ENCODE peak calls at places on chromosomes 3 and 15, in four cellular contexts. F, Z, D and T are unnamed samples.

GRCh38 chr15:78565097-78565950 is at the start of gene CHRNA5:
- DNase-seq in F (peak; percentile 92), Z (peak; percentile 100), D (peak; percentile 72), T (peak; percentile 33)

GRCh38 chr3:32148356-32148755 is 41.9 kb downstream of the GPD1L start:
- DNase-seq in F (no peak), Z (peak; percentile 25), D (no peak), T (no peak)

GRCh38 chr15:75215107-75216004 is 13.7 kb downstream of the C15orf39 start:
- DNase-seq in F (no peak), Z (no peak), D (no peak), T (no peak)

GRCh38 chr15:27410986-27411385 is 440.0 kb downstream of the GABRG3 start:
- DNase-seq in F (no peak), Z (no peak), D (no peak), T (no peak)

GRCh38 chr3:177833392-177833791 is 636.1 kb upstream of the TBL1XR1 start:
- DNase-seq in F (no peak), Z (no peak), D (no peak), T (no peak)

GRCh38 chr15:43748376-43748775 is 2.1 kb downstream of the PDIA3 start:
- DNase-seq in F (peak; percentile 31), Z (no peak), D (peak; percentile 66), T (no peak)

GRCh38 chr15:57505949-57506391 is 85.7 kb upstream of the MYZAP start:
- DNase-seq in F (peak; percentile 84), Z (no peak), D (no peak), T (no peak)

GRCh38 chr15:63276342-63277043 is 912 bp upstream of the APH1B start:
- DNase-seq in F (peak; percentile 12), Z (no peak), D (peak; percentile 44), T (no peak)

GRCh38 chr3:48086736-48087470 is 70.7 kb upstream of the MAP4 start:
- DNase-seq in F (peak; percentile 20), Z (no peak), D (peak; percentile 66), T (no peak)

GRCh38 chr3:87082806-87083440 is 92.0 kb upstream of the VGLL3 start:
- DNase-seq in F (peak; percentile 28), Z (peak; percentile 61), D (peak; percentile 78), T (no peak)

GRCh38 chr3:17969244-17969643 is 226.8 kb upstream of the TBC1D5 start:
- DNase-seq in F (no peak), Z (no peak), D (no peak), T (no peak)

GRCh38 chr3:157527471-157527881 is 24.3 kb upstream of the VEPH1 start:
- DNase-seq in F (no peak), Z (no peak), D (peak; percentile 41), T (no peak)

GRCh38 chr15:36601497-36601932 is 22.1 kb downstream of the CDIN1 start:
- DNase-seq in F (peak; percentile 33), Z (no peak), D (peak; percentile 96), T (no peak)

GRCh38 chr3:149667576-149667975 is 9.8 kb upstream of the WWTR1 start:
- DNase-seq in F (no peak), Z (no peak), D (no peak), T (no peak)

GRCh38 chr15:25776071-25776740 is 86.9 kb downstream of the ATP10A start:
- DNase-seq in F (no peak), Z (no peak), D (no peak), T (no peak)

GRCh38 chr3:71026634-71027578 is 556.6 kb downstream of the FOXP1 start:
- DNase-seq in F (no peak), Z (no peak), D (no peak), T (no peak)

GRCh38 chr15:43493687-43494472 is 924 bp upstream of the TP53BP1 start:
- DNase-seq in F (no peak), Z (no peak), D (no peak), T (no peak)

GRCh38 chr15:78016860-78017259 is 60.7 kb downstream of the TBC1D2B start:
- DNase-seq in F (no peak), Z (no peak), D (no peak), T (no peak)

GRCh38 chr3:169998668-169999131 is 32.1 kb downstream of the SEC62 start:
- DNase-seq in F (peak; percentile 17), Z (no peak), D (peak; percentile 88), T (no peak)

GRCh38 chr3:155131104-155131503 is 51.0 kb downstream of the MME start:
- DNase-seq in F (peak; percentile 72), Z (no peak), D (peak; percentile 78), T (no peak)

GRCh38 chr3:191380001-191380400 is 49.7 kb upstream of the UTS2B start:
- DNase-seq in F (no peak), Z (no peak), D (peak; percentile 33), T (no peak)

GRCh38 chr3:139421459-139421858 is 32.0 kb upstream of the COPB2 start:
- DNase-seq in F (no peak), Z (no peak), D (no peak), T (no peak)